ENCODE peak calls at places on chromosomes 7 and 10, in six cellular contexts. U, J, P, C, X and M are unnamed samples.

GRCh38 chr7:130099331-130099730 is 29.0 kb downstream of the KLHDC10 start:
- DNase-seq in C (no peak), P (no peak), J (no peak), U (no peak), X (no peak), M (no peak)

GRCh38 chr10:94397549-94398370 is 4.6 kb upstream of the TBC1D12 start:
- DNase-seq in X (no peak), U (no peak), J (peak; percentile 69), P (no peak), C (no peak), M (no peak)

GRCh38 chr10:85851300-85851699 is 515.3 kb downstream of the GRID1 start:
- DNase-seq in C (no peak), J (peak; percentile 56), P (no peak), X (no peak), U (peak; percentile 11), M (no peak)

GRCh38 chr10:66625709-66626590 is 299.9 kb upstream of the LRRTM3 start:
- DNase-seq in P (no peak), U (no peak), C (no peak), X (no peak), J (no peak), M (no peak)

GRCh38 chr10:125016611-125017202 is 74.8 kb downstream of the ZRANB1 start:
- DNase-seq in J (no peak), X (no peak), C (no peak), P (no peak), U (no peak), M (no peak)

GRCh38 chr10:130802301-130802700 is 509.2 kb downstream of the TCERG1L start:
- DNase-seq in J (no peak), C (no peak), U (no peak), P (no peak), X (no peak), M (no peak)

GRCh38 chr10:44922826-44923545 is 11.8 kb downstream of the TMEM72 start:
- DNase-seq in J (no peak), P (no peak), C (no peak), U (no peak), X (no peak), M (no peak)

GRCh38 chr10:107971973-107972372 is 807.5 kb upstream of the SORCS1 start:
- DNase-seq in U (no peak), P (peak; percentile 61), C (no peak), X (no peak), J (no peak), M (no peak)

GRCh38 chr10:70676511-70676910 is 4.2 kb downstream of the ADAMTS14 start:
- DNase-seq in P (no peak), U (no peak), X (no peak), J (no peak), C (no peak), M (no peak)

GRCh38 chr7:94400643-94401042 is 5.9 kb downstream of the COL1A2 start:
- DNase-seq in P (no peak), U (no peak), J (no peak), X (no peak), C (no peak), M (no peak)

GRCh38 chr7:30254717-30255095 is 29.7 kb upstream of the ZNRF2 start:
- DNase-seq in P (no peak), J (no peak), U (peak; percentile 33), C (no peak), X (no peak), M (no peak)

GRCh38 chr10:97400665-97401454 is at the start of gene RRP12:
- DNase-seq in J (peak; percentile 98), C (peak; percentile 60), X (peak; percentile 96), U (peak; percentile 79), P (peak; percentile 76), M (peak; percentile 65)

GRCh38 chr7:116897661-116898060 is 35.3 kb downstream of the CAPZA2 start:
- DNase-seq in J (no peak), C (no peak), U (no peak), X (no peak), P (no peak), M (no peak)

GRCh38 chr7:157044151-157044687 is 33.8 kb upstream of the MNX1 start:
- DNase-seq in U (no peak), C (no peak), J (peak; percentile 50), P (no peak), X (no peak), M (no peak)

GRCh38 chr10:59362184-59362966 is at the start of gene FAM13C:
- DNase-seq in C (peak; percentile 48), U (peak; percentile 73), P (no peak), X (no peak), J (peak; percentile 46), M (peak; percentile 75)

GRCh38 chr7:134885967-134886352 is 100.3 kb upstream of the AGBL3 start:
- DNase-seq in J (peak; percentile 65), C (no peak), U (no peak), P (no peak), X (no peak), M (no peak)

DNA sequence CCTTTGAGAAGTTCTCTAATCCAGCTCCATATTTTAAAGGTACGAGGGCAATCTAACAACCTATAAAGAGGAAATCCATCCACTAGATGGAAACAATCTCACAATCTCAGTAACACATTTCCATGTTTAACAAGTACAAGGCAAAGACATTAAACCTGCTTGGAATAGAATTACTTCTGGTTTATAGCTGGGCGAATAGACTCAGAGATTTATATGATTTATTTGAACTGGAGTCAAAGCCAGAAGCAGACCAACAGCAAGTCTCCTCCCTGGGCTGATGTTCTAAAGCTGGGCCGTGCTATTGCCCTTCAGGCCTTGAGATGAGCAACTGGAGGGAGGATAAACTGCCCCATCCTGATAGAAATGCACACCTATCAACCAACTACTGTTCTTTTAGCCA is 25.3 kb downstream of the SLC26A3 start:
- DNase-seq in U (no peak), P (no peak), J (no peak), C (no peak), X (no peak), M (no peak)
- TF ChIP-seq CTCF in U (no peak), P (no peak), J (no peak), C (no peak), X (no peak), M (no peak)

GRCh38 chr7:20929199-20929598 is 142.5 kb upstream of the SP8 start:
- DNase-seq in X (no peak), J (no peak), P (no peak), U (no peak), C (no peak), M (no peak)

GRCh38 chr7:20928022-20928421 is 141.3 kb upstream of the SP8 start:
- DNase-seq in X (no peak), U (no peak), C (no peak), P (no peak), J (no peak), M (no peak)

GRCh38 chr7:20931739-20932138 is 145.1 kb upstream of the SP8 start:
- DNase-seq in U (no peak), J (no peak), P (no peak), C (no peak), X (no peak), M (no peak)

GRCh38 chr7:20932785-20933184 is 146.1 kb upstream of the SP8 start:
- DNase-seq in C (no peak), J (no peak), P (no peak), X (no peak), U (no peak), M (no peak)
- TF ChIP-seq CTCF in C (no peak), J (no peak), P (no peak), X (no peak), U (no peak), M (no peak)

GRCh38 chr10:92867235-92867634 is 18.9 kb downstream of the EXOC6 start:
- DNase-seq in U (no peak), X (no peak), C (no peak), J (no peak), P (no peak), M (no peak)
- TF ChIP-seq CTCF in U (no peak), X (no peak), C (no peak), J (no peak), P (no peak), M (no peak)

GRCh38 chr7:115086146-115086841 is 164.4 kb downstream of the MDFIC start:
- DNase-seq in X (no peak), U (no peak), P (no peak), J (no peak), C (no peak), M (no peak)
- TF ChIP-seq CTCF in X (no peak), U (no peak), P (no peak), J (no peak), C (no peak), M (no peak)

DNA sequence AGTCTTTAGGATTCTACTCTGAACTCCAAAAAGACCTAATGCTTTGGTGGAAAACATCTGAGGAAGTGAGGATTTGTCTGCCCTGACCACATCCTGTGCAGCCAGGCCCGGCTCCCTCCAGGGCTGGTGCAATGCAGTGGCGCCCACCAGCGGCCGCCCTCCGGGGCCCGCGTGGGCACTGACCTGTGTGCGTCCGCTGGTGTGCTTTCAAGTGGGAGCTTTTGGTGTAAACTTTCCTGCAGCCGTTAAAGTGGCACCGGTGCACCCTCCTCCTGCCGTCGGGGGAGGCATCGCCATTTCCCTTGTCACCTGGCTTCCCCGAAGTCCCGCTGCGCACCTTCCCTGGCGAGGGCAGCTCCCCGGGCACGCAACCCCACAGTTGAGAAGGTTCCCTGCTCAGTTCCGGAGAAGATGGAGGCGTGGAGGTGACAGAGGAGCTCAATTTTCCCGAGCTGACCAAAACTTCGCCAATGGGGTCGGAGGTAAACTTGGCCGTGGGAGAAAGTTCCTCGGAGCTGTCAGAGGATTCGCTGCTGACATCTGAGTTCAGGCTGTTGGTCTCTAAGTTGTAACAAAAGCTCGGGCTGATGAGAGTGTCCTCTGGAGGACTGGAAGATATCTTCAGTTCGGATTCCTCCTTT is 3.4 kb downstream of the KLF6 start:
- DNase-seq in P (no peak), X (no peak), C (no peak), J (peak; percentile 41), U (no peak), M (no peak)
- TF ChIP-seq CTCF in P (peak; percentile 84), X (no peak), C (no peak), J (peak; percentile 72), U (peak; percentile 27), M (no peak)

GRCh38 chr7:97016392-97017196 is 8.0 kb downstream of the DLX5 start:
- DNase-seq in U (no peak), C (no peak), J (no peak), X (no peak), P (no peak), M (peak; percentile 52)
- TF ChIP-seq CTCF in U (no peak), C (peak; percentile 29), J (no peak), X (no peak), P (no peak), M (no peak)

GRCh38 chr10:121753726-121754476 is 155.7 kb upstream of the FGFR2 start:
- DNase-seq in U (no peak), P (peak; percentile 46), C (no peak), X (peak; percentile 56), J (peak; percentile 66), M (no peak)
- TF ChIP-seq CTCF in U (no peak), P (peak; percentile 23), C (peak; percentile 53), X (peak; percentile 27), J (peak; percentile 57), M (no peak)

GRCh38 chr7:90594791-90595317 is 1.3 kb upstream of the CDK14 start:
- DNase-seq in C (no peak), P (peak; percentile 36), U (peak; percentile 33), X (peak; percentile 28), J (peak; percentile 90), M (peak; percentile 15)
- TF ChIP-seq CTCF in C (no peak), P (no peak), U (no peak), X (no peak), J (no peak), M (no peak)